ENCODE peak calls at places on chromosome 12, in eight cellular contexts. O, Q, K, Y, J, C, M and P are unnamed samples.

GRCh38 chr12:110270125-110270962 is 10.7 kb upstream of the ATP2A2 start:
- DNase-seq in O (no peak), Q (no peak), K (no peak), Y (peak; percentile 12), J (peak; percentile 36), C (no peak), M (no peak), P (peak; percentile 80)

GRCh38 chr12:16605666-16606116 is 271 bp downstream of the LMO3 start:
- DNase-seq in O (peak; percentile 64), Q (no peak), K (peak; percentile 49), Y (peak; percentile 46), J (peak; percentile 44), C (no peak), M (peak; percentile 18), P (no peak)

GRCh38 chr12:70994217-70994788 is 73.8 kb upstream of the PTPRR start:
- DNase-seq in O (no peak), Q (no peak), K (no peak), Y (no peak), J (no peak), C (no peak), M (no peak), P (no peak)

GRCh38 chr12:122834229-122834920 is 882 bp upstream of the HIP1R start:
- DNase-seq in O (no peak), Q (peak; percentile 85), K (peak; percentile 59), Y (peak; percentile 95), J (peak; percentile 48), C (peak; percentile 31), M (no peak), P (peak; percentile 82)

GRCh38 chr12:96810477-96810876 is 96.6 kb upstream of the NEDD1 start:
- DNase-seq in O (no peak), Q (no peak), K (no peak), Y (peak; percentile 54), J (no peak), C (no peak), M (no peak), P (no peak)

GRCh38 chr12:96063046-96063445 is 27.7 kb upstream of the LTA4H start:
- DNase-seq in O (peak; percentile 25), Q (no peak), K (no peak), Y (no peak), J (no peak), C (peak; percentile 26), M (peak; percentile 21), P (no peak)

GRCh38 chr12:1575799-1576401 is 18.5 kb downstream of the FBXL14 start:
- DNase-seq in O (no peak), Q (no peak), K (no peak), Y (no peak), J (no peak), C (no peak), M (no peak), P (no peak)

GRCh38 chr12:71846322-71846940 is 6.9 kb downstream of the TBC1D15 start:
- DNase-seq in O (peak; percentile 48), Q (no peak), K (no peak), Y (no peak), J (no peak), C (peak; percentile 31), M (peak; percentile 18), P (no peak)

GRCh38 chr12:132490481-132491348 is 764 bp downstream of the FBRSL1 start:
- DNase-seq in O (peak; percentile 21), Q (peak; percentile 92), K (no peak), Y (peak; percentile 53), J (peak; percentile 64), C (no peak), M (no peak), P (peak; percentile 46)

GRCh38 chr12:15278816-15279658 is 43.3 kb upstream of the PTPRO start:
- DNase-seq in O (no peak), Q (peak; percentile 77), K (peak; percentile 89), Y (no peak), J (peak; percentile 52), C (no peak), M (peak; percentile 14), P (peak; percentile 43)

GRCh38 chr12:32870716-32871115 is 25.9 kb downstream of the PKP2 start:
- DNase-seq in O (no peak), Q (no peak), K (no peak), Y (no peak), J (no peak), C (no peak), M (no peak), P (no peak)

GRCh38 chr12:51755251-51755650 is 93.3 kb downstream of the FIGNL2 start:
- DNase-seq in O (no peak), Q (no peak), K (no peak), Y (no peak), J (no peak), C (no peak), M (no peak), P (no peak)

GRCh38 chr12:124027753-124028559 is 54.9 kb downstream of the ZNF664 start:
- DNase-seq in O (no peak), Q (no peak), K (no peak), Y (no peak), J (no peak), C (no peak), M (no peak), P (no peak)

GRCh38 chr12:108584456-108585065 is 13.3 kb downstream of the TMEM119 start:
- DNase-seq in O (no peak), Q (no peak), K (no peak), Y (no peak), J (no peak), C (no peak), M (no peak), P (no peak)

GRCh38 chr12:40253936-40254335 is 29.1 kb downstream of the LRRK2 start:
- DNase-seq in O (no peak), Q (no peak), K (no peak), Y (no peak), J (no peak), C (no peak), M (no peak), P (no peak)

GRCh38 chr12:102958073-102958829 is 777 bp downstream of the ASCL1 start:
- DNase-seq in O (no peak), Q (peak; percentile 83), K (no peak), Y (peak; percentile 94), J (no peak), C (no peak), M (peak; percentile 88), P (no peak)

GRCh38 chr12:102955926-102956737 is 1.3 kb upstream of the ASCL1 start:
- DNase-seq in O (no peak), Q (no peak), K (no peak), Y (peak; percentile 76), J (no peak), C (no peak), M (no peak), P (no peak)

GRCh38 chr12:102957339-102958050 is at the start of gene ASCL1:
- DNase-seq in O (no peak), Q (no peak), K (no peak), Y (peak; percentile 71), J (no peak), C (no peak), M (peak; percentile 74), P (no peak)

GRCh38 chr12:102958830-102959176 is 1.3 kb downstream of the ASCL1 start:
- DNase-seq in O (no peak), Q (no peak), K (no peak), Y (no peak), J (no peak), C (no peak), M (no peak), P (no peak)

GRCh38 chr12:102956738-102957338 is 636 bp upstream of the ASCL1 start:
- DNase-seq in O (no peak), Q (no peak), K (no peak), Y (no peak), J (no peak), C (no peak), M (no peak), P (no peak)
- H3K4me3 ChIP-seq in O (no peak overlapping the region), Q (no peak overlapping the region), K (no peak overlapping the region), Y (peak overlapping the region; percentile 65), J (no peak overlapping the region), C (no peak overlapping the region), M (peak overlapping the region; percentile 71), P (no peak overlapping the region)

DNA sequence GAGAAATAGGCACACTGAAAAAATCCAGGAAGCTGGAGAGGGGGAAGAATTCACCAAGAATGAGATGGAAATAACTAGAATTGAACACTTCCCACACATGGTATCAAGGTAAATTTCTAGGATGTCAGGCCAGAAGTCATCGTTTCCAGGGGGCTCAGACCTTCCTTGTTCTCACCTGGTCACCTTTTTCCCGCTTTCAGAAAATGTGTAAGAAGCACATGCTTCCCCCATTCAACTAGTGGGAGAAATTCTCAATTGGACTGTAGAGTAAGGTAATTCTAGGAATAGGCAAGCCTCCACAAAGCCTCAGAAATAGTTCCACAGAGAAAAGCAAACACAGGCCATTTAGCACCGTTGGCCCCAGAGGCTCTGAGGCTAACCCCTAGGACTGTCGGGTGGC is 2.8 kb upstream of the PTMS start:
- DNase-seq in O (no peak), Q (no peak), K (no peak), Y (no peak), J (no peak), C (no peak), M (no peak), P (no peak)
- H3K4me3 ChIP-seq in O (no peak overlapping the region), Q (no peak overlapping the region), K (peak overlapping the region; percentile 36), Y (no peak overlapping the region), J (no peak overlapping the region), C (no peak overlapping the region), M (no peak overlapping the region), P (peak overlapping the region; percentile 28)

GRCh38 chr12:27814411-27814810 is 34.4 kb upstream of the MANSC4 start:
- DNase-seq in O (no peak), Q (no peak), K (no peak), Y (no peak), J (no peak), C (no peak), M (no peak), P (no peak)
- H3K4me3 ChIP-seq in O (no peak overlapping the region), Q (no peak overlapping the region), K (no peak overlapping the region), Y (no peak overlapping the region), J (no peak overlapping the region), C (no peak overlapping the region), M (no peak overlapping the region), P (no peak overlapping the region)

GRCh38 chr12:91774471-91774921 is 371.1 kb downstream of the BTG1 start:
- DNase-seq in O (no peak), Q (no peak), K (no peak), Y (no peak), J (peak; percentile 15), C (no peak), M (peak; percentile 24), P (peak; percentile 30)
- H3K4me3 ChIP-seq in O (no peak overlapping the region), Q (no peak overlapping the region), K (peak overlapping the region; percentile 15), Y (no peak overlapping the region), J (no peak overlapping the region), C (no peak overlapping the region), M (no peak overlapping the region), P (peak overlapping the region; percentile 35)

GRCh38 chr12:12266873-12267634 is at the start of gene LRP6:
- DNase-seq in O (peak; percentile 89), Q (peak; percentile 90), K (peak; percentile 92), Y (peak; percentile 98), J (peak; percentile 91), C (peak; percentile 55), M (peak; percentile 97), P (peak; percentile 91)

GRCh38 chr12:12263909-12264308 is 2.9 kb downstream of the LRP6 start:
- DNase-seq in O (no peak), Q (no peak), K (no peak), Y (no peak), J (no peak), C (no peak), M (no peak), P (no peak)

GRCh38 chr12:12265035-12265434 is 1.8 kb downstream of the LRP6 start:
- DNase-seq in O (no peak), Q (no peak), K (no peak), Y (no peak), J (no peak), C (no peak), M (no peak), P (no peak)

GRCh38 chr12:12266389-12266872 is 413 bp downstream of the LRP6 start:
- DNase-seq in O (no peak), Q (no peak), K (no peak), Y (peak; percentile 67), J (no peak), C (no peak), M (no peak), P (peak; percentile 40)

GRCh38 chr12:12265571-12266388 is 1.1 kb downstream of the LRP6 start:
- DNase-seq in O (peak; percentile 29), Q (no peak), K (no peak), Y (no peak), J (no peak), C (peak; percentile 5), M (peak; percentile 52), P (no peak)
- H3K4me3 ChIP-seq in O (peak overlapping the region; percentile 76), Q (peak overlapping the region; percentile 59), K (peak overlapping the region; percentile 72), Y (peak overlapping the region; percentile 99), J (peak overlapping the region; percentile 63), C (peak overlapping the region; percentile 0), M (peak overlapping the region; percentile 63), P (peak overlapping the region; percentile 72)